ENCODE peak calls at places on chromosomes 6 and 20, in eight cellular contexts. One of them, this sample, is unnamed.

GRCh38 chr6:19231878-19232519 is 605.2 kb upstream of the ID4 start:
- DNase-seq in right atrium auricular region: no peak
- DNase-seq in psoas muscle: no peak
- DNase-seq in heart right ventricle: no peak
- DNase-seq in caudate nucleus: no peak
- DNase-seq in neural progenitor cell: no peak
- DNase-seq in upper lobe of right lung: no peak
- DNase-seq in CD4-positive, alpha-beta T cell: no peak
- DNase-seq in this sample: no peak

GRCh38 chr20:62726276-62726675 is 17.6 kb downstream of the NTSR1 start:
- DNase-seq in CD4-positive, alpha-beta T cell: no peak
- DNase-seq in psoas muscle: peak
- DNase-seq in right atrium auricular region: no peak
- DNase-seq in heart right ventricle: no peak
- DNase-seq in upper lobe of right lung: no peak
- DNase-seq in neural progenitor cell: no peak
- DNase-seq in caudate nucleus: no peak
- DNase-seq in this sample: no peak

GRCh38 chr6:150894935-150895686 is 29.6 kb downstream of the MTHFD1L start:
- DNase-seq in upper lobe of right lung: no peak
- DNase-seq in caudate nucleus: no peak
- DNase-seq in right atrium auricular region: peak
- DNase-seq in psoas muscle: no peak
- DNase-seq in neural progenitor cell: peak
- DNase-seq in CD4-positive, alpha-beta T cell: no peak
- DNase-seq in heart right ventricle: peak
- DNase-seq in this sample: peak

GRCh38 chr6:4487538-4487937 is 288.7 kb upstream of the CDYL start:
- DNase-seq in psoas muscle: no peak
- DNase-seq in caudate nucleus: no peak
- DNase-seq in upper lobe of right lung: no peak
- DNase-seq in neural progenitor cell: no peak
- DNase-seq in heart right ventricle: no peak
- DNase-seq in CD4-positive, alpha-beta T cell: no peak
- DNase-seq in right atrium auricular region: no peak
- DNase-seq in this sample: peak

GRCh38 chr6:80163754-80164187 is 57.3 kb downstream of the BCKDHB start:
- DNase-seq in neural progenitor cell: no peak
- DNase-seq in caudate nucleus: no peak
- DNase-seq in CD4-positive, alpha-beta T cell: no peak
- DNase-seq in psoas muscle: no peak
- DNase-seq in right atrium auricular region: no peak
- DNase-seq in heart right ventricle: no peak
- DNase-seq in upper lobe of right lung: no peak
- DNase-seq in this sample: peak

GRCh38 chr6:100186552-100186951 is 192.5 kb upstream of the MCHR2 start:
- DNase-seq in CD4-positive, alpha-beta T cell: no peak
- DNase-seq in caudate nucleus: no peak
- DNase-seq in heart right ventricle: no peak
- DNase-seq in right atrium auricular region: no peak
- DNase-seq in psoas muscle: peak
- DNase-seq in neural progenitor cell: no peak
- DNase-seq in upper lobe of right lung: no peak
- DNase-seq in this sample: no peak

GRCh38 chr20:25308671-25309394 is 60.9 kb downstream of the PYGB start:
- DNase-seq in heart right ventricle: no peak
- DNase-seq in caudate nucleus: no peak
- DNase-seq in right atrium auricular region: no peak
- DNase-seq in psoas muscle: no peak
- DNase-seq in CD4-positive, alpha-beta T cell: no peak
- DNase-seq in neural progenitor cell: no peak
- DNase-seq in upper lobe of right lung: peak
- DNase-seq in this sample: no peak

GRCh38 chr20:31678389-31679356 is 41.0 kb downstream of the COX4I2 start:
- DNase-seq in right atrium auricular region: no peak
- DNase-seq in upper lobe of right lung: no peak
- DNase-seq in caudate nucleus: no peak
- DNase-seq in neural progenitor cell: peak
- DNase-seq in CD4-positive, alpha-beta T cell: no peak
- DNase-seq in psoas muscle: no peak
- DNase-seq in heart right ventricle: no peak
- DNase-seq in this sample: no peak

GRCh38 chr6:39523987-39524386 is 201.2 kb downstream of the KIF6 start:
- DNase-seq in caudate nucleus: no peak
- DNase-seq in neural progenitor cell: no peak
- DNase-seq in psoas muscle: no peak
- DNase-seq in heart right ventricle: no peak
- DNase-seq in right atrium auricular region: no peak
- DNase-seq in CD4-positive, alpha-beta T cell: no peak
- DNase-seq in upper lobe of right lung: no peak
- DNase-seq in this sample: no peak

GRCh38 chr6:10720229-10720959 is 2.5 kb upstream of the TMEM14C start:
- DNase-seq in psoas muscle: peak
- DNase-seq in heart right ventricle: peak
- DNase-seq in upper lobe of right lung: peak
- DNase-seq in CD4-positive, alpha-beta T cell: peak
- DNase-seq in neural progenitor cell: no peak
- DNase-seq in caudate nucleus: no peak
- DNase-seq in right atrium auricular region: no peak
- DNase-seq in this sample: no peak

GRCh38 chr6:158185729-158186456 is 17.7 kb downstream of the GTF2H5 start:
- DNase-seq in psoas muscle: no peak
- DNase-seq in right atrium auricular region: no peak
- DNase-seq in caudate nucleus: no peak
- DNase-seq in upper lobe of right lung: no peak
- DNase-seq in CD4-positive, alpha-beta T cell: no peak
- DNase-seq in heart right ventricle: no peak
- DNase-seq in neural progenitor cell: no peak
- DNase-seq in this sample: no peak

GRCh38 chr6:26553264-26553738 is 15.1 kb downstream of the HMGN4 start:
- DNase-seq in neural progenitor cell: peak
- DNase-seq in psoas muscle: peak
- DNase-seq in upper lobe of right lung: peak
- DNase-seq in caudate nucleus: peak
- DNase-seq in right atrium auricular region: peak
- DNase-seq in CD4-positive, alpha-beta T cell: peak
- DNase-seq in heart right ventricle: peak
- DNase-seq in this sample: no peak

DNA sequence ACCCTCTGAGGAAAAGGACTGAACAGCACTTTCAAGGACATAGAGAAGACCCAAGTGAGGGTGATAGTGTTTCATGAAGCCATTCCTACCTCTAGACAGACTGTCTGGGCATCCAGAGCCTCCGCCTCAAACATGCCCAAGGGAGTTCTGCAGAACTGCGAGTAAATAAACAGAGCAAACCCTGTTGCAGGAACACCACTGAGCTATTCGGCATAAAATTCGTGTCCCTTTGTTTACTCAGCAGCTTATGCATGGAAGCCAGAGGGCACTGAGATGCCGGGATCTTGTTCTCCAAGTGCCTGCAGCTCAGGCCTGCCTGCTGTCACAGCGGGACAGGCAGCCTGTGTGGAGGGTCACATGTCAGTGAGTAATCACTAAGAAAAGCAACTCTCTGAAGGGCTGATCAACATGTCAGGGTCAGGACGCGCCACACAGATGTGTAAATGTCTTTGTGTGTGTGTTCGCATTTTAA is 164.9 kb upstream of the HEY2 start:
- DNase-seq in caudate nucleus: peak
- DNase-seq in neural progenitor cell: peak
- DNase-seq in right atrium auricular region: no peak
- DNase-seq in upper lobe of right lung: peak
- DNase-seq in psoas muscle: peak
- DNase-seq in CD4-positive, alpha-beta T cell: no peak
- DNase-seq in heart right ventricle: peak
- DNase-seq in this sample: peak
- H3K27ac ChIP-seq in caudate nucleus: peak
- H3K27ac ChIP-seq in neural progenitor cell: no peak
- H3K27ac ChIP-seq in right atrium auricular region: no peak
- H3K27ac ChIP-seq in upper lobe of right lung: no peak
- H3K27ac ChIP-seq in psoas muscle: peak
- H3K27ac ChIP-seq in CD4-positive, alpha-beta T cell: no peak
- H3K27ac ChIP-seq in heart right ventricle: peak
- H3K27ac ChIP-seq in this sample: no peak

DNA sequence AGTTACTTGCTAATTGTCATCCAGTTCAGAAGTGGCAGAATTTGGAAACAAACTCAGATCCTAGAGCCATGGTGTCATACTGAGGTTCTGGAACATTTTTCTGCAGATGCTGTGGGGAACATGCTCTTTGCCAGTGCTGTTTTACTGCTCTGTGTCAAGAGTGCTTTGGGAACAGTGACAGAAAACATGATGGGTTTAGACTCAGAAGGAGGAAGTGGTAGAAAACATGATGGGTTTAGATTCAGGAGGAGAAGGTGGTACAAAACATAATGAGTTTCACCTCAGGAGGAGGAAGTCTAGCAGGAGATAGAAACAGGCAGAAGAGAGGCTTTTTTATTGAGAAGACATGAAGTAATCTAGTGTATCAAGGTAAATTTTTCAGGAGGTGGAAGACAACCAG is 815.5 kb downstream of the DHX35 start:
- DNase-seq in psoas muscle: no peak
- DNase-seq in upper lobe of right lung: no peak
- DNase-seq in neural progenitor cell: no peak
- DNase-seq in heart right ventricle: no peak
- DNase-seq in CD4-positive, alpha-beta T cell: no peak
- DNase-seq in right atrium auricular region: no peak
- DNase-seq in caudate nucleus: no peak
- DNase-seq in this sample: no peak
- H3K27ac ChIP-seq in psoas muscle: no peak
- H3K27ac ChIP-seq in upper lobe of right lung: no peak
- H3K27ac ChIP-seq in neural progenitor cell: no peak
- H3K27ac ChIP-seq in heart right ventricle: no peak
- H3K27ac ChIP-seq in CD4-positive, alpha-beta T cell: no peak
- H3K27ac ChIP-seq in right atrium auricular region: no peak
- H3K27ac ChIP-seq in caudate nucleus: no peak
- H3K27ac ChIP-seq in this sample: no peak

GRCh38 chr6:141484726-141485125 is 648.0 kb upstream of the GJE1 start:
- DNase-seq in heart right ventricle: no peak
- DNase-seq in neural progenitor cell: no peak
- DNase-seq in psoas muscle: no peak
- DNase-seq in CD4-positive, alpha-beta T cell: no peak
- DNase-seq in right atrium auricular region: no peak
- DNase-seq in caudate nucleus: no peak
- DNase-seq in upper lobe of right lung: no peak
- DNase-seq in this sample: no peak
- H3K27ac ChIP-seq in heart right ventricle: peak
- H3K27ac ChIP-seq in neural progenitor cell: no peak
- H3K27ac ChIP-seq in psoas muscle: no peak
- H3K27ac ChIP-seq in CD4-positive, alpha-beta T cell: no peak
- H3K27ac ChIP-seq in right atrium auricular region: peak
- H3K27ac ChIP-seq in caudate nucleus: no peak
- H3K27ac ChIP-seq in upper lobe of right lung: peak
- H3K27ac ChIP-seq in this sample: no peak

GRCh38 chr6:108541843-108542795 is 18.6 kb upstream of the FOXO3 start:
- DNase-seq in upper lobe of right lung: no peak
- DNase-seq in caudate nucleus: peak
- DNase-seq in neural progenitor cell: peak
- DNase-seq in right atrium auricular region: peak
- DNase-seq in CD4-positive, alpha-beta T cell: peak
- DNase-seq in psoas muscle: peak
- DNase-seq in heart right ventricle: peak
- DNase-seq in this sample: no peak

GRCh38 chr6:108546079-108547049 is 14.4 kb upstream of the FOXO3 start:
- DNase-seq in upper lobe of right lung: no peak
- DNase-seq in psoas muscle: no peak
- DNase-seq in right atrium auricular region: no peak
- DNase-seq in caudate nucleus: no peak
- DNase-seq in heart right ventricle: no peak
- DNase-seq in CD4-positive, alpha-beta T cell: no peak
- DNase-seq in neural progenitor cell: no peak
- DNase-seq in this sample: no peak

GRCh38 chr6:108549241-108549640 is 11.5 kb upstream of the FOXO3 start:
- DNase-seq in CD4-positive, alpha-beta T cell: no peak
- DNase-seq in upper lobe of right lung: no peak
- DNase-seq in neural progenitor cell: no peak
- DNase-seq in psoas muscle: no peak
- DNase-seq in right atrium auricular region: no peak
- DNase-seq in caudate nucleus: no peak
- DNase-seq in heart right ventricle: no peak
- DNase-seq in this sample: no peak

GRCh38 chr6:108543165-108543940 is 17.4 kb upstream of the FOXO3 start:
- DNase-seq in CD4-positive, alpha-beta T cell: no peak
- DNase-seq in caudate nucleus: no peak
- DNase-seq in psoas muscle: no peak
- DNase-seq in upper lobe of right lung: no peak
- DNase-seq in neural progenitor cell: no peak
- DNase-seq in heart right ventricle: no peak
- DNase-seq in right atrium auricular region: no peak
- DNase-seq in this sample: no peak

GRCh38 chr6:108544586-108544985 is 16.1 kb upstream of the FOXO3 start:
- DNase-seq in caudate nucleus: no peak
- DNase-seq in CD4-positive, alpha-beta T cell: no peak
- DNase-seq in neural progenitor cell: no peak
- DNase-seq in psoas muscle: no peak
- DNase-seq in upper lobe of right lung: no peak
- DNase-seq in right atrium auricular region: no peak
- DNase-seq in heart right ventricle: no peak
- DNase-seq in this sample: no peak
- H3K27ac ChIP-seq in caudate nucleus: no peak
- H3K27ac ChIP-seq in CD4-positive, alpha-beta T cell: no peak
- H3K27ac ChIP-seq in neural progenitor cell: no peak
- H3K27ac ChIP-seq in psoas muscle: peak
- H3K27ac ChIP-seq in upper lobe of right lung: no peak
- H3K27ac ChIP-seq in right atrium auricular region: no peak
- H3K27ac ChIP-seq in heart right ventricle: no peak
- H3K27ac ChIP-seq in this sample: no peak

GRCh38 chr6:42225419-42225818 is 7.8 kb upstream of the MRPS10 start:
- DNase-seq in neural progenitor cell: no peak
- DNase-seq in psoas muscle: no peak
- DNase-seq in CD4-positive, alpha-beta T cell: no peak
- DNase-seq in heart right ventricle: no peak
- DNase-seq in upper lobe of right lung: no peak
- DNase-seq in right atrium auricular region: no peak
- DNase-seq in caudate nucleus: no peak
- DNase-seq in this sample: no peak

GRCh38 chr6:42225043-42225368 is 7.3 kb upstream of the MRPS10 start:
- DNase-seq in heart right ventricle: no peak
- DNase-seq in CD4-positive, alpha-beta T cell: no peak
- DNase-seq in right atrium auricular region: no peak
- DNase-seq in neural progenitor cell: no peak
- DNase-seq in upper lobe of right lung: no peak
- DNase-seq in psoas muscle: no peak
- DNase-seq in caudate nucleus: no peak
- DNase-seq in this sample: no peak

GRCh38 chr6:42226251-42227143 is 8.8 kb upstream of the MRPS10 start:
- DNase-seq in CD4-positive, alpha-beta T cell: no peak
- DNase-seq in psoas muscle: no peak
- DNase-seq in neural progenitor cell: no peak
- DNase-seq in heart right ventricle: no peak
- DNase-seq in right atrium auricular region: no peak
- DNase-seq in upper lobe of right lung: no peak
- DNase-seq in caudate nucleus: no peak
- DNase-seq in this sample: peak

GRCh38 chr6:42222450-42222849 is 4.8 kb upstream of the MRPS10 start:
- DNase-seq in psoas muscle: no peak
- DNase-seq in heart right ventricle: no peak
- DNase-seq in neural progenitor cell: no peak
- DNase-seq in right atrium auricular region: no peak
- DNase-seq in caudate nucleus: no peak
- DNase-seq in CD4-positive, alpha-beta T cell: no peak
- DNase-seq in upper lobe of right lung: no peak
- DNase-seq in this sample: no peak

GRCh38 chr6:42224222-42225042 is 6.8 kb upstream of the MRPS10 start:
- DNase-seq in caudate nucleus: no peak
- DNase-seq in heart right ventricle: no peak
- DNase-seq in CD4-positive, alpha-beta T cell: no peak
- DNase-seq in upper lobe of right lung: no peak
- DNase-seq in neural progenitor cell: no peak
- DNase-seq in right atrium auricular region: no peak
- DNase-seq in psoas muscle: no peak
- DNase-seq in this sample: peak
- H3K27ac ChIP-seq in caudate nucleus: no peak
- H3K27ac ChIP-seq in heart right ventricle: no peak
- H3K27ac ChIP-seq in CD4-positive, alpha-beta T cell: no peak
- H3K27ac ChIP-seq in upper lobe of right lung: no peak
- H3K27ac ChIP-seq in neural progenitor cell: no peak
- H3K27ac ChIP-seq in right atrium auricular region: no peak
- H3K27ac ChIP-seq in psoas muscle: no peak
- H3K27ac ChIP-seq in this sample: peak